ENCODE peak calls at places on chromosomes 11 and 22, in five cellular contexts. R, V, D, S and K are unnamed samples.

GRCh38 chr11:32870676-32871075 is 21.9 kb upstream of the QSER1 start:
- DNase-seq in S (peak), D (no peak), V (no peak), R (no peak), K (no peak)

GRCh38 chr11:47004595-47005033 is 68.1 kb downstream of the CSTPP1 start:
- DNase-seq in V (peak), S (peak), R (peak), D (peak), K (peak)

GRCh38 chr11:18624161-18624560 is 10.0 kb downstream of the SPTY2D1 start:
- DNase-seq in D (no peak), V (no peak), S (no peak), R (no peak), K (no peak)

GRCh38 chr11:94926698-94927237 is 46.6 kb downstream of the CWC15 start:
- DNase-seq in V (peak), D (peak), S (no peak), R (peak), K (peak)

GRCh38 chr11:33160147-33160546 is 1.1 kb downstream of the CSTF3 start:
- DNase-seq in S (peak), D (peak), V (no peak), R (peak), K (peak)

GRCh38 chr22:49305215-49305965 is 522.3 kb downstream of the BRD1 start:
- DNase-seq in V (no peak), D (no peak), S (peak), R (peak), K (no peak)

GRCh38 chr11:70606951-70607330 is 208.6 kb downstream of the CTTN start:
- DNase-seq in R (no peak), S (no peak), D (no peak), V (no peak), K (no peak)

GRCh38 chr11:121672630-121673487 is 220.1 kb upstream of the SORL1-AS1 start:
- DNase-seq in R (peak), D (no peak), S (no peak), V (no peak), K (peak)

GRCh38 chr22:48433647-48434046 is 1394.0 kb downstream of the BRD1 start:
- DNase-seq in R (no peak), D (no peak), S (no peak), V (no peak), K (no peak)

GRCh38 chr22:20138868-20139267 is 7.3 kb downstream of the ZDHHC8 start:
- DNase-seq in S (no peak), V (no peak), R (no peak), D (no peak), K (no peak)

GRCh38 chr11:109040303-109040702 is 375.4 kb downstream of the DDX10 start:
- DNase-seq in R (no peak), V (no peak), D (no peak), S (no peak), K (no peak)

GRCh38 chr11:65388731-65389130 is 2.3 kb downstream of the FRMD8 start:
- DNase-seq in S (no peak), D (no peak), R (no peak), V (no peak), K (no peak)

GRCh38 chr11:61776561-61777075 is 15.8 kb downstream of the TMEM258 start:
- DNase-seq in D (no peak), V (no peak), S (peak), R (peak), K (peak)

GRCh38 chr11:105022527-105022926 is 441 bp downstream of the CASP5 start:
- DNase-seq in V (no peak), R (no peak), S (no peak), D (no peak), K (no peak)

GRCh38 chr11:9280655-9281301 is 15.6 kb upstream of the DENND5A start:
- DNase-seq in R (peak), S (peak), D (no peak), V (peak), K (peak)

GRCh38 chr11:120710354-120711187 is 199.0 kb downstream of the GRIK4 start:
- DNase-seq in D (peak), V (peak), S (no peak), R (peak), K (peak)

GRCh38 chr11:63017306-63017974 is 1.8 kb upstream of the SLC22A8 start:
- DNase-seq in S (no peak), R (no peak), V (no peak), D (no peak), K (no peak)

GRCh38 chr11:73398132-73398526 is 21.9 kb downstream of the RELT start:
- DNase-seq in D (no peak), S (no peak), V (no peak), R (no peak), K (no peak)

GRCh38 chr11:73838443-73839122 is 38.1 kb downstream of the COA4 start:
- DNase-seq in V (peak), D (no peak), S (no peak), R (no peak), K (peak)

GRCh38 chr11:33910261-33910959 is 18.5 kb upstream of the LMO2 start:
- DNase-seq in S (no peak), R (peak), V (peak), D (no peak), K (peak)

GRCh38 chr11:129410561-129410960 is 34.9 kb downstream of the BARX2 start:
- DNase-seq in V (no peak), R (no peak), S (no peak), D (no peak), K (no peak)

GRCh38 chr11:92225563-92226308 is 1.1 kb downstream of the FAT3 start:
- DNase-seq in V (no peak), R (no peak), D (no peak), S (no peak), K (peak)

GRCh38 chr22:40585205-40585778 is 51.2 kb downstream of the MRTFA start:
- DNase-seq in D (no peak), V (no peak), R (no peak), S (no peak), K (no peak)

GRCh38 chr11:118319031-118319814 is 14.7 kb downstream of the CD3E start:
- DNase-seq in S (no peak), R (no peak), D (no peak), V (no peak), K (no peak)

GRCh38 chr22:41524809-41525449 is 19.3 kb downstream of the POLR3H start:
- DNase-seq in D (no peak), V (no peak), R (peak), S (no peak), K (no peak)

GRCh38 chr11:73866095-73866579 is 10.5 kb downstream of the COA4 start:
- DNase-seq in S (no peak), R (peak), D (peak), V (no peak), K (peak)

GRCh38 chr11:69114811-69115523 is 40.8 kb upstream of the SMIM38 start:
- DNase-seq in R (no peak), D (no peak), V (no peak), S (no peak), K (no peak)

GRCh38 chr11:130675456-130675855 is 227.0 kb downstream of the ADAMTS15 start:
- DNase-seq in D (no peak), V (no peak), S (no peak), R (peak), K (peak)

GRCh38 chr11:118105657-118106305 is 19.0 kb upstream of the SMIM35 start:
- DNase-seq in V (no peak), R (no peak), S (no peak), D (no peak), K (no peak)

GRCh38 chr22:23608583-23608982 is 23.5 kb downstream of the DRICH1 start:
- DNase-seq in S (no peak), V (no peak), D (no peak), R (no peak), K (no peak)

GRCh38 chr11:43574949-43575915 is 105.3 kb upstream of the HSD17B12 start:
- DNase-seq in V (no peak), D (no peak), R (peak), S (no peak), K (peak)

GRCh38 chr11:93775289-93775688 is 8.8 kb upstream of the MED17 start:
- DNase-seq in S (peak), R (no peak), V (no peak), D (no peak), K (no peak)

GRCh38 chr11:83957038-83957900 is 671.1 kb upstream of the CCDC90B start:
- DNase-seq in D (no peak), S (no peak), R (no peak), V (peak), K (no peak)

GRCh38 chr11:47586043-47586442 is 435 bp upstream of the FAM180B start:
- DNase-seq in R (no peak), S (no peak), V (no peak), D (no peak), K (no peak)

GRCh38 chr22:24107668-24108067 is 73.6 kb upstream of the SUSD2 start:
- DNase-seq in S (no peak), D (peak), V (peak), R (peak), K (peak)

GRCh38 chr11:8250446-8250845 is 13.2 kb downstream of the LMO1 start:
- DNase-seq in S (no peak), D (no peak), V (no peak), R (no peak), K (no peak)

GRCh38 chr22:39613549-39613921 is 43.0 kb downstream of the CACNA1I start:
- DNase-seq in R (no peak), D (no peak), V (no peak), S (no peak), K (no peak)

GRCh38 chr22:18068381-18068988 is 9.3 kb upstream of the PEX26 start:
- DNase-seq in S (no peak), R (no peak), V (no peak), D (no peak), K (peak)

GRCh38 chr22:42957958-42958357 is 57.0 kb downstream of the PACSIN2 start:
- DNase-seq in D (no peak), V (no peak), R (no peak), S (no peak), K (no peak)
- H3K4me3 ChIP-seq in D (no peak), V (no peak), R (no peak), S (no peak), K (no peak)

DNA sequence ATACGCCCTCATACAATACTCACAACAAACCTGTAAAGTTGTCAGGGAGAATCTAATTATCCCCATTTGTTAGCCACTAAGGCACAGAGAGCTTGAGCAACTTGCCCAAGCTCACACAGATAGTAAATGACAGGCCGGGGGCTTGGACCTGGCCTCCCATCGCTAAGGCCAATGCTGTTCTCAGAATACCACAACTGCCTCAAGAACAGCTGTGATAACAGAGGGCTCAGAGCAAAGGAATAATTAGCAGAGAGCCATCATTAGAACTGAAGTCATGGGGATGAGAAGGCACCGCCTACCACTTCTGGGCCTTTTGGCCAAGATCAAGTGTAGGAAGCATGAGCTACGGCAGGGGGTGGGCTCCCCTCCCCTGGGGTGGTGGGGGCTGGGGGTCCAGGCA is 98.6 kb downstream of the FEZ1 start:
- DNase-seq in D (no peak), V (no peak), S (no peak), R (no peak), K (no peak)
- TF ChIP-seq CTCF in D (no peak), V (no peak), S (no peak), R (no peak), K (no peak)

GRCh38 chr22:37625737-37626136 is 13.7 kb upstream of the SH3BP1 start:
- DNase-seq in V (no peak), S (no peak), R (no peak), D (no peak), K (no peak)
- H3K4me3 ChIP-seq in V (no peak), S (no peak), R (no peak), D (no peak), K (no peak)

DNA sequence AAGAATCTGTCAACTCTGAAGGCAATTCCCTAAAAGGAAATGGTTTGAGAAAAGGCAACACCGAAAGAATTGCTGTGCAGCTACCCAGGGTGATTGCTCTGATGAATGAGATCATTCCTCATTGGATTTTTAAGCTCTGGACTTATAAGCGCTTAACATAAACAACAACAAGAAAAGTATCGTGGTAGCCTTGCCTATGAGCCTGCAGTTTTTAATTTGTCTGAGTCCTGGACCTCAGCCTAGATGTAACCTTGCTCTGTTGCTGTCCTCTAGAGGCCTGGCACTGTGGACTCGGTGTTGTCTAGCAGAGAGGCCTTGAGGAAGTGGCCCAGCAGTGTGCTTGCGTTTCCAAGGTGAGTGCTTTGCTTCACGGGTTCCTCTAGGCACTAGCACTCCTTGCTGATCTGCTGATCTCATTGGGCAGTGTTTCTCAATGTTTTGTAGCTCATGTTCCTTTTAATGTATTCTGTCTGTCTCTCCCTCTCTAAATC is 20.4 kb downstream of the CCDC81 start:
- DNase-seq in V (no peak), R (peak), S (no peak), D (no peak), K (peak)
- TF ChIP-seq CTCF in V (no peak), R (no peak), S (no peak), D (no peak), K (no peak)

DNA sequence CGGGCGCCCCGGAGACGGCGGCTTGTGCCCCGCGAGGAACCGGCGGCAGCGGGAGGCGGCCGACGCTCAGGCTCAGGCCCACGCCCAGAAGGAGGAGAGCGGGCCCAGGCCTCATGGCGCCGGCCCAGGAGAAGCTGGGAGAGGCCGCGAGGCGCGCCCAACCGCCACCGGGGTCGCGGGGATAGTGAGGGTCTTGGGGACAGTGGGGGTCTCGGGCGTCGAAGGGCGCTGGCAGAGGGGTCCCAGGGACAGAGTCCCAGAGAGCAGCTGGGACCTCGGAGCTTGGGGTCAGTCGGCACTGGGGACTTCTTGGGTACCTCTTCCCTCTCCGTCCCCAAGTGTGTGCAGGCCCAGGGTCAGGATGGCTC is at the start of gene PKDREJ:
- DNase-seq in R (no peak), V (no peak), S (no peak), D (no peak), K (no peak)
- H3K4me3 ChIP-seq in R (no peak), V (no peak), S (no peak), D (no peak), K (no peak)

GRCh38 chr11:10450451-10451398 is 4.3 kb upstream of the AMPD3 start:
- DNase-seq in V (no peak), S (no peak), D (no peak), R (no peak), K (peak)
- TF ChIP-seq CTCF in V (peak), S (no peak), D (peak), R (peak), K (peak)